ENCODE peak calls at places on chromosome 18, in five cellular contexts. S is GM12891; N is putamen; H is endodermal cell; Z is activated CD4-positive, alpha-beta T cell treated with anti-CD3 and anti-CD28 coated beads, Interleukin-2, amount 50 U/mL, for 48 hours. M is an unnamed sample.

GRCh38 chr18:9570255-9570654 is 44.1 kb downstream of the PPP4R1 start:
- DNase-seq in S (no peak), N (no peak), H (no peak), Z (no peak), M (no peak)

GRCh38 chr18:45567123-45567522 is 48.2 kb upstream of the SLC14A2 start:
- DNase-seq in S (no peak), N (no peak), H (peak), Z (no peak), M (no peak)

GRCh38 chr18:45621068-45621511 is 5.8 kb downstream of the SLC14A2 start:
- DNase-seq in S (peak), N (peak), H (peak), Z (peak), M (peak)

GRCh38 chr18:34592961-34593382 is 117.1 kb upstream of the DTNA start:
- DNase-seq in S (no peak), N (peak), H (peak), Z (no peak), M (peak)

GRCh38 chr18:6251084-6251483 is 163.6 kb downstream of the L3MBTL4 start:
- DNase-seq in S (no peak), N (no peak), H (no peak), Z (no peak), M (no peak)

GRCh38 chr18:35695803-35696202 is 114.3 kb downstream of the GALNT1 start:
- DNase-seq in S (no peak), N (peak), H (no peak), Z (no peak), M (no peak)

GRCh38 chr18:49464718-49465598 is 4.5 kb upstream of the DYM start:
- DNase-seq in S (no peak), N (no peak), H (peak), Z (no peak), M (peak)

GRCh38 chr18:8959551-8960135 is 142.9 kb upstream of the NDUFV2 start:
- DNase-seq in S (no peak), N (no peak), H (peak), Z (no peak), M (no peak)

GRCh38 chr18:10070581-10071000 is 156.8 kb downstream of the VAPA start:
- DNase-seq in S (no peak), N (no peak), H (no peak), Z (no peak), M (no peak)

GRCh38 chr18:6542296-6542695 is 127.6 kb upstream of the L3MBTL4 start:
- DNase-seq in S (no peak), N (no peak), H (no peak), Z (no peak), M (no peak)